ENCODE peak calls at places on chromosomes 2 and 18, in nine cellular contexts. O, I, A, W, V, S, N, F and T are unnamed samples.

GRCh38 chr18:59570101-59570875 is 126.9 kb downstream of the CCBE1 start:
- DNase-seq in O (no peak), I (no peak), A (no peak), W (no peak), V (no peak), S (no peak), N (no peak), F (no peak), T (no peak)

GRCh38 chr2:195820867-195821565 is 164.0 kb downstream of the SLC39A10 start:
- DNase-seq in O (no peak), I (no peak), A (no peak), W (no peak), V (no peak), S (no peak), N (no peak), F (no peak), T (no peak)

GRCh38 chr18:35605686-35606417 is 24.3 kb downstream of the GALNT1 start:
- DNase-seq in O (no peak), I (no peak), A (no peak), W (no peak), V (no peak), S (peak), N (no peak), F (no peak), T (no peak)

GRCh38 chr2:149020432-149020851 is 18.1 kb upstream of the LYPD6B start:
- DNase-seq in O (no peak), I (peak), A (peak), W (no peak), V (no peak), S (no peak), N (no peak), F (peak), T (peak)

GRCh38 chr2:127411609-127412370 is 6.4 kb upstream of the PROC start:
- DNase-seq in O (no peak), I (no peak), A (no peak), W (no peak), V (no peak), S (peak), N (no peak), F (no peak), T (no peak)

GRCh38 chr2:161171595-161171929 is 11.3 kb downstream of the TANK start:
- DNase-seq in O (no peak), I (no peak), A (no peak), W (no peak), V (no peak), S (no peak), N (no peak), F (no peak), T (no peak)

GRCh38 chr18:8151176-8151575 is 458.1 kb upstream of the RAB12 start:
- DNase-seq in O (no peak), I (no peak), A (no peak), W (no peak), V (no peak), S (no peak), N (no peak), F (no peak), T (no peak)

GRCh38 chr18:712401-713134 is at the start of gene ENOSF1:
- DNase-seq in O (peak), I (peak), A (peak), W (peak), V (peak), S (peak), N (no peak), F (no peak), T (peak)

GRCh38 chr2:86337235-86338099 is at the start of gene REEP1:
- DNase-seq in O (no peak), I (peak), A (no peak), W (no peak), V (peak), S (no peak), N (peak), F (no peak), T (no peak)

DNA sequence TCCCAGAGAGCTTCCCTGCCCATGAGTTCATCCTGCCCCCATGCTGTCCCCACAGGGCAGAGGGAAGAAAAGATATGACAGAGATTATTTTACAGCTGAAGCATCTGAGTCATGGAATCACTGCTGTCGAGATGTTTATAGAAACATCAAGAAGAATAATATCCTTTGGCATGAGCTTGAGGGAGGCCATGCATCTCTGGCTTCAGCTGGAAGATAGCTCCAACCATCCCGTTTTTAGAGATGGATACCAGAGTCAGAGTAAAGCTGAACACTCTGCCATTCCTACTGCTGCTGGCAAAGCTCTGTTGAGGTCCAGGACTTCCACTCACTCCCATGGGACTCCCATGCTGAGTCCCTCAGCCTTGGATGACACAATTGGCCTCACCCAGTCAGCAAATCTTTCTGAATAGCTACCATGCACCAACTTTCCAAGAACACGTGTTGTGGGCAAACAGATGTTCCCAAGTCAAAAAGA is 167.8 kb downstream of the TTC32 start:
- DNase-seq in O (no peak), I (no peak), A (no peak), W (no peak), V (no peak), S (no peak), N (no peak), F (no peak), T (no peak)
- TF ChIP-seq POLR2AphosphoS5 in O (no peak), I (peak), A (peak), W (no peak), V (peak), S (no peak), N (peak), F (no peak), T (peak)

GRCh38 chr2:117856415-117857210 is 42.1 kb downstream of the DDX18 start:
- DNase-seq in O (no peak), I (no peak), A (no peak), W (peak), V (no peak), S (peak), N (no peak), F (no peak), T (no peak)
- TF ChIP-seq CTCF in O (no peak), I (no peak), A (no peak), W (no peak), V (no peak), S (no peak), N (no peak), F (no peak), T (no peak)

GRCh38 chr2:241508510-241509407 is at the start of gene STK25:
- DNase-seq in O (peak), I (peak), A (peak), W (peak), V (peak), S (peak), N (peak), F (peak), T (peak)

GRCh38 chr2:241514545-241514944 is 6.2 kb upstream of the STK25 start:
- DNase-seq in O (no peak), I (no peak), A (no peak), W (no peak), V (no peak), S (no peak), N (no peak), F (no peak), T (no peak)

GRCh38 chr2:241509408-241509784 is 1.0 kb upstream of the STK25 start:
- DNase-seq in O (no peak), I (no peak), A (no peak), W (no peak), V (no peak), S (no peak), N (peak), F (no peak), T (no peak)

GRCh38 chr2:241508240-241508509 is 209 bp downstream of the STK25 start:
- DNase-seq in O (no peak), I (no peak), A (no peak), W (no peak), V (no peak), S (no peak), N (no peak), F (no peak), T (peak)

GRCh38 chr2:241511091-241511741 is 2.8 kb upstream of the STK25 start:
- DNase-seq in O (no peak), I (no peak), A (no peak), W (no peak), V (no peak), S (no peak), N (no peak), F (no peak), T (no peak)
- TF ChIP-seq POLR2A in O (no peak), I (no peak), A (no peak), W (no peak), V (no peak), S (no peak), N (no peak), F (no peak), T (no peak)

DNA sequence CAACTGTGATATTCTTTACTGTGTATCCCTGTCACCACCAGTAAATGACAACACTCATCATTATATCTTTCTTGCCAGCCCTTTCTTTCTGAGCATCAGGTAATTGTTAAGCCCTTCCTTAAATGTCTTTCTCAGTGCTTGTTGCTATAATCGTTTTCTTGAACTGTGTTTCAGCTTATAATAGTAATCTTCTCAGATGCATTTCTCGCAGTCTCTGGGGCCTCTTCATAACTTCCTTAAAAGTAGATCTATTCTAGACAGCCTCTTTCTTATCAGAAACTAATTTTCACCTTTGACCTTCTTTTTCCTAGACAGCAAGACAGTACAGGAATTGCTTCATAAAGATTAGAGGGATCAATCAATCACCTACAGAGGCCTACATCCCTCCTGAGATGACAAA is 648.1 kb downstream of the CPS1 start:
- DNase-seq in O (no peak), I (no peak), A (no peak), W (no peak), V (no peak), S (no peak), N (no peak), F (no peak), T (no peak)
- TF ChIP-seq POLR2AphosphoS5 in O (no peak), I (no peak), A (no peak), W (no peak), V (no peak), S (no peak), N (no peak), F (no peak), T (no peak)

DNA sequence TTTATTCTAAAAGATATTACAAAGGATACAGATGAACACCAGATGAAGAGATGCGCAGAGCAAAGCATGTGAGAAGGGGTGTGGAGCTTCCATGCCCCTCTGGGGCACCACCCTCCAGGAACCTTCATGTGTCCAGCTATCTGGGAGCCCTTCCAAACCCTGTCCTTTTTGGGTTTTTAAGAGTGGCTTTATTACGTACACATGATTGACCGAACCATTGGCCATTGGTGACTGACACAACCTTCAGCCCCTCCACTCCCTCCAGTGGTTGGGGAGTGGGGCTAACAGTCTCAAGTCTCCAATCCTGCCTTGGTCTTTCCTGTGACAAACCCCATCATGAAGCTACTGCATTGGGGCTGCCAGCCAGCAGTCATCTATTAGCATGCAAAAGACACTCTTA is 19.5 kb downstream of the IL1B start:
- DNase-seq in O (no peak), I (no peak), A (no peak), W (no peak), V (no peak), S (no peak), N (no peak), F (no peak), T (no peak)
- TF ChIP-seq CTCF in O (peak), I (no peak), A (no peak), W (no peak), V (no peak), S (no peak), N (no peak), F (no peak), T (no peak)

GRCh38 chr2:233855345-233855744 is 1.0 kb upstream of the HJURP start:
- DNase-seq in O (no peak), I (no peak), A (no peak), W (no peak), V (no peak), S (no peak), N (no peak), F (no peak), T (no peak)

GRCh38 chr2:233856184-233856583 is 1.8 kb upstream of the HJURP start:
- DNase-seq in O (no peak), I (no peak), A (no peak), W (no peak), V (no peak), S (no peak), N (no peak), F (no peak), T (no peak)

GRCh38 chr2:233853883-233854240 is 473 bp downstream of the HJURP start:
- DNase-seq in O (no peak), I (no peak), A (no peak), W (no peak), V (no peak), S (no peak), N (no peak), F (no peak), T (no peak)

GRCh38 chr2:233853353-233853752 is 982 bp downstream of the HJURP start:
- DNase-seq in O (no peak), I (peak), A (no peak), W (no peak), V (no peak), S (no peak), N (no peak), F (no peak), T (no peak)

DNA sequence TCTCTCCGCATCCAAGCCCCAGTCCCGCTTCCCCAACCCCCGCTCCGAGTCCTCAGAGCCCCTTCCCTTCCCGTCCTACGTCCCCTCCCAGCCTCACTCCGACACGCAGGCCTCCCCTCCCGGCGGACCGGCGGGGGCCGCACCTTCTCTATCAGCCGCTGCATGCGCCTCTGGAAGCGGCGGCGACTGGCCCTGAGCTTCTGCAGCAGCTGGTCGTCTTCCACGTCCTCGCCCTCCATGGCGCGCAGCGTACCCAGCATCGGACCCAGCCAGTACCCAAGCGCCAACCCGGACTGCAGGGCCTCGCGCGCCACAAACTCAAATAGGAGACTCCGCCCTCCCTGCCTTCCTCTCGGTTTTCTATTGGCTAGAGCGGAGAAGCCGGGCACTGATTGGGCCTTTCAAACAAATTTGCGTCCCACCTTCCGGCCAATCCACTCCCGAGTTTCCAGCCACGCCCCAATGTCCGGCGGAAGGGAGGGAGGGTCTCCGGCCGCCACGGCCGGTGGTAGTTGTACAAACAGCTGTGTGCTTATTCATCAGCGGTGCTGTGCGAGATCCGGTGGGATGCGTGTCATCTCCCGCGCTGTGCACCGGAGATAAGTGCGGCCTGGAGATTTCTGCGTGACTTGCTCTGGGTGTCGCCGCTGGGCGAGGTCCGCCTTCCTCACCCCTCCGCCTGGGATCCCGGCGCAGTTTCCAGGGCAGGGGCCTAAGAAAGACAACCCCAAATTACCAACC is at the start of gene HJURP:
- DNase-seq in O (peak), I (peak), A (peak), W (peak), V (peak), S (peak), N (no peak), F (peak), T (peak)
- TF ChIP-seq POLR2A in O (peak), I (no peak), A (peak), W (peak), V (peak), S (peak), N (no peak), F (peak), T (peak)